ENCODE peak calls at places on chromosomes 16 and 17, in nine cellular contexts. B, E, N, Z, Y, W, S, G and K are unnamed samples.

GRCh38 chr16:17555176-17555575 is 84.4 kb upstream of the XYLT1 start:
- DNase-seq in B (no peak), E (no peak), N (no peak), Z (no peak), Y (no peak), W (no peak), S (no peak), G (peak), K (no peak)

GRCh38 chr17:43368740-43369506 is 29.9 kb upstream of the ARL4D start:
- DNase-seq in B (no peak), E (peak), N (peak), Z (peak), Y (no peak), W (peak), S (peak), G (no peak), K (peak)

GRCh38 chr17:348012-348411 is 4.6 kb downstream of the RPH3AL start:
- DNase-seq in B (no peak), E (no peak), N (no peak), Z (no peak), Y (no peak), W (no peak), S (no peak), G (no peak), K (no peak)

GRCh38 chr16:89422905-89423630 is 67.3 kb downstream of the ANKRD11 start:
- DNase-seq in B (no peak), E (peak), N (no peak), Z (peak), Y (peak), W (no peak), S (no peak), G (no peak), K (no peak)

GRCh38 chr16:68499011-68499410 is 40.1 kb upstream of the ZFP90 start:
- DNase-seq in B (no peak), E (no peak), N (no peak), Z (no peak), Y (no peak), W (no peak), S (no peak), G (no peak), K (no peak)

GRCh38 chr17:63082273-63082861 is 116.3 kb downstream of the TANC2 start:
- DNase-seq in B (no peak), E (peak), N (no peak), Z (no peak), Y (no peak), W (no peak), S (no peak), G (peak), K (peak)

GRCh38 chr16:81554993-81555392 is 110.4 kb downstream of the CMIP start:
- DNase-seq in B (no peak), E (no peak), N (no peak), Z (no peak), Y (no peak), W (no peak), S (no peak), G (no peak), K (no peak)

GRCh38 chr16:49596699-49597291 is 223.2 kb downstream of the C16orf78 start:
- DNase-seq in B (no peak), E (no peak), N (no peak), Z (no peak), Y (no peak), W (no peak), S (no peak), G (no peak), K (no peak)

GRCh38 chr17:16286947-16287562 is 66.2 kb downstream of the CENPV start:
- DNase-seq in B (peak), E (peak), N (peak), Z (no peak), Y (peak), W (no peak), S (peak), G (no peak), K (no peak)

GRCh38 chr17:17819561-17819995 is 17.2 kb downstream of the SREBF1 start:
- DNase-seq in B (peak), E (peak), N (peak), Z (peak), Y (peak), W (peak), S (no peak), G (peak), K (peak)

GRCh38 chr17:79777166-79777843 is 643 bp upstream of the CBX2 start:
- DNase-seq in B (peak), E (peak), N (peak), Z (no peak), Y (no peak), W (no peak), S (peak), G (no peak), K (peak)

GRCh38 chr16:7456221-7456620 is 123.6 kb downstream of the RBFOX1 start:
- DNase-seq in B (no peak), E (no peak), N (no peak), Z (no peak), Y (no peak), W (no peak), S (no peak), G (no peak), K (no peak)

GRCh38 chr16:70647461-70648359 is 1.4 kb downstream of the IL34 start:
- DNase-seq in B (no peak), E (no peak), N (no peak), Z (no peak), Y (no peak), W (no peak), S (no peak), G (no peak), K (no peak)